ENCODE peak calls at places on chromosomes 7 and 10, in four cellular contexts. R is pons; C is stimulated activated CD8-positive, alpha-beta memory T cell treated with anti-CD3 and anti-CD28 coated beads, Interleukin-7, amount 100 ng/mL, for 48 hours; D is uterus. T is an unnamed sample.

GRCh38 chr7:77778535-77778934 is 19.7 kb downstream of the TMEM60 start:
- DNase-seq in D (no peak), C (no peak), R (no peak), T (no peak)

GRCh38 chr7:2912684-2913439 is 68.8 kb upstream of the GNA12 start:
- DNase-seq in D (no peak), C (no peak), R (no peak), T (no peak)

GRCh38 chr7:91164531-91164930 is 99.7 kb upstream of the FZD1 start:
- DNase-seq in C (no peak), D (no peak), R (no peak), T (no peak)

GRCh38 chr7:42226354-42226941 is 10.6 kb downstream of the GLI3 start:
- DNase-seq in D (no peak), R (no peak), C (no peak), T (no peak)

GRCh38 chr7:133009426-133009825 is 72.5 kb downstream of the CHCHD3 start:
- DNase-seq in D (no peak), C (no peak), R (no peak), T (no peak)

GRCh38 chr7:78690174-78690573 is 763.3 kb downstream of the MAGI2 start:
- DNase-seq in R (no peak), C (no peak), D (no peak), T (no peak)

GRCh38 chr10:71835671-71836593 is 15.1 kb downstream of the PSAP start:
- DNase-seq in R (peak; percentile 97), D (peak; percentile 71), C (no peak), T (peak; percentile 73)

GRCh38 chr10:3750352-3750816 is 34.6 kb downstream of the KLF6 start:
- DNase-seq in R (no peak), C (no peak), D (no peak), T (no peak)

GRCh38 chr10:132335189-132336063 is 3.4 kb downstream of the LRRC27 start:
- DNase-seq in D (no peak), R (peak; percentile 76), C (no peak), T (peak; percentile 26)

GRCh38 chr7:66741706-66742053 is 1.1 kb downstream of the RABGEF1 start:
- DNase-seq in D (no peak), C (no peak), R (no peak), T (no peak)